ENCODE peak calls at places on chromosome 1, in ten cellular contexts. Q is stimulated activated CD8-positive, alpha-beta memory T cell treated with anti-CD3 and anti-CD28 coated beads, Interleukin-2, amount 100 ng/mL, for 1 hour; U is right cardiac atrium; I is immature natural killer cell; T is HuH-7; L is left colon; F is NCI-H460; N is lung microvascular endothelial cell; Z is GM23338; G is NCI-H2171 treated with DMSO at 0.1 percent for 48 hours. H is an unnamed sample.

GRCh38 chr1:47906466-47907191 is 90.6 kb downstream of the TRABD2B start:
- DNase-seq in T (no peak), I (no peak), L (no peak), Q (no peak), N (peak), Z (no peak), G (no peak), F (no peak), U (no peak), H (no peak)

GRCh38 chr1:37068897-37069296 is 34.6 kb upstream of the GRIK3 start:
- DNase-seq in I (no peak), N (no peak), L (no peak), G (peak), F (no peak), T (no peak), U (no peak), Q (no peak), Z (no peak), H (no peak)

GRCh38 chr1:205076245-205076761 is 8.0 kb downstream of the TMEM81 start:
- DNase-seq in Z (no peak), T (no peak), Q (no peak), G (no peak), L (no peak), I (no peak), F (no peak), N (no peak), U (no peak), H (no peak)

GRCh38 chr1:233790662-233791371 is 113.7 kb upstream of the SLC35F3 start:
- DNase-seq in F (peak), L (peak), I (peak), G (peak), Z (peak), N (peak), T (peak), Q (peak), U (no peak), H (peak)

GRCh38 chr1:82565546-82565945 is 764.8 kb downstream of the ADGRL2 start:
- DNase-seq in U (no peak), Q (no peak), Z (no peak), I (no peak), G (no peak), T (no peak), N (peak), F (no peak), L (no peak), H (peak)

GRCh38 chr1:220966874-220967631 is 87.8 kb downstream of the HLX start:
- DNase-seq in Z (no peak), T (no peak), L (no peak), Q (no peak), G (no peak), F (no peak), N (no peak), U (no peak), I (no peak), H (peak)

GRCh38 chr1:245475116-245475515 is 320.3 kb downstream of the KIF26B start:
- DNase-seq in Q (no peak), Z (no peak), U (no peak), L (no peak), I (no peak), F (no peak), N (no peak), G (no peak), T (no peak), H (no peak)

GRCh38 chr1:104064391-104064790 is 314.7 kb downstream of the AMY1C start:
- DNase-seq in U (no peak), L (no peak), F (peak), Q (no peak), G (no peak), N (no peak), I (no peak), Z (no peak), T (no peak), H (no peak)

GRCh38 chr1:109497449-109498160 is 3.7 kb downstream of the CYB561D1 start:
- DNase-seq in F (no peak), I (no peak), L (no peak), N (no peak), G (peak), Q (no peak), Z (no peak), T (no peak), U (no peak), H (no peak)

GRCh38 chr1:231187556-231187955 is 25.7 kb downstream of the TRIM67 start:
- DNase-seq in G (no peak), U (no peak), F (no peak), T (no peak), N (no peak), Z (no peak), I (no peak), L (no peak), Q (no peak), H (no peak)

GRCh38 chr1:162357681-162358266 is 18.9 kb downstream of the SPATA46 start:
- DNase-seq in N (peak), G (peak), I (peak), Z (peak), Q (no peak), F (peak), U (no peak), L (no peak), T (peak), H (peak)

GRCh38 chr1:54402896-54403295 is 3.3 kb downstream of the SSBP3 start:
- DNase-seq in Q (no peak), G (no peak), I (no peak), F (no peak), U (no peak), L (no peak), Z (no peak), T (no peak), N (peak), H (no peak)

GRCh38 chr1:156750932-156751723 is at the start of gene HDGF:
- DNase-seq in L (peak), T (peak), G (peak), N (peak), U (peak), F (no peak), I (no peak), Q (no peak), Z (peak), H (no peak)

GRCh38 chr1:54275349-54275748 is 75.4 kb downstream of the MRPL37 start:
- DNase-seq in L (no peak), Q (no peak), I (no peak), U (peak), Z (no peak), N (peak), F (no peak), T (no peak), G (no peak), H (no peak)

GRCh38 chr1:179824265-179824664 is 53.3 kb downstream of the TOR1AIP2 start:
- DNase-seq in L (no peak), F (no peak), Q (no peak), I (no peak), Z (no peak), G (peak), T (no peak), N (no peak), U (no peak), H (no peak)

GRCh38 chr1:99886841-99887240 is 36.7 kb downstream of the AGL start:
- DNase-seq in L (no peak), I (no peak), Q (no peak), F (no peak), T (no peak), Z (no peak), U (no peak), N (peak), G (no peak), H (no peak)